ENCODE peak calls at places on chromosome 19, in nine cellular contexts. One of them, this sample, is unnamed.

GRCh38 chr19:42092350-42092749 is 16.4 kb downstream of the ZNF574 start:
- DNase-seq in glutamatergic neuron: no peak
- DNase-seq in endothelial cell: peak; percentile 60
- DNase-seq in globus pallidus: no peak
- DNase-seq in NCI-H345: peak; percentile 36
- DNase-seq in HS-27A: no peak
- DNase-seq in M059J: peak; percentile 61
- DNase-seq in stimulated activated CD4-positive, alpha-beta T cell treated with anti-CD3 and anti-CD28 coated beads, Interleukin-2, amount 100 ng/mL, for 48 hours: peak; percentile 24
- DNase-seq in progenitor cell of endocrine pancreas: no peak
- DNase-seq in this sample: no peak

GRCh38 chr19:57338798-57339378 is 12.2 kb upstream of the ZNF304 start:
- DNase-seq in M059J: peak; percentile 52
- DNase-seq in endothelial cell: no peak
- DNase-seq in HS-27A: no peak
- DNase-seq in stimulated activated CD4-positive, alpha-beta T cell treated with anti-CD3 and anti-CD28 coated beads, Interleukin-2, amount 100 ng/mL, for 48 hours: no peak
- DNase-seq in progenitor cell of endocrine pancreas: no peak
- DNase-seq in globus pallidus: no peak
- DNase-seq in NCI-H345: no peak
- DNase-seq in glutamatergic neuron: no peak
- DNase-seq in this sample: no peak

GRCh38 chr19:6602729-6603114 is 11.8 kb upstream of the CD70 start:
- DNase-seq in NCI-H345: no peak
- DNase-seq in endothelial cell: no peak
- DNase-seq in M059J: no peak
- DNase-seq in glutamatergic neuron: no peak
- DNase-seq in globus pallidus: no peak
- DNase-seq in stimulated activated CD4-positive, alpha-beta T cell treated with anti-CD3 and anti-CD28 coated beads, Interleukin-2, amount 100 ng/mL, for 48 hours: no peak
- DNase-seq in progenitor cell of endocrine pancreas: no peak
- DNase-seq in HS-27A: no peak
- DNase-seq in this sample: no peak

GRCh38 chr19:33486936-33487793 is 34.4 kb downstream of the PEPD start:
- DNase-seq in stimulated activated CD4-positive, alpha-beta T cell treated with anti-CD3 and anti-CD28 coated beads, Interleukin-2, amount 100 ng/mL, for 48 hours: no peak
- DNase-seq in globus pallidus: no peak
- DNase-seq in progenitor cell of endocrine pancreas: no peak
- DNase-seq in NCI-H345: no peak
- DNase-seq in HS-27A: no peak
- DNase-seq in M059J: no peak
- DNase-seq in glutamatergic neuron: no peak
- DNase-seq in endothelial cell: no peak
- DNase-seq in this sample: peak; percentile 59

GRCh38 chr19:784541-784940 is 12.7 kb upstream of the PTBP1 start:
- DNase-seq in endothelial cell: no peak
- DNase-seq in glutamatergic neuron: no peak
- DNase-seq in NCI-H345: no peak
- DNase-seq in M059J: no peak
- DNase-seq in globus pallidus: no peak
- DNase-seq in HS-27A: no peak
- DNase-seq in progenitor cell of endocrine pancreas: no peak
- DNase-seq in stimulated activated CD4-positive, alpha-beta T cell treated with anti-CD3 and anti-CD28 coated beads, Interleukin-2, amount 100 ng/mL, for 48 hours: no peak
- DNase-seq in this sample: no peak

GRCh38 chr19:5253403-5254110 is 87.1 kb downstream of the PTPRS start:
- DNase-seq in stimulated activated CD4-positive, alpha-beta T cell treated with anti-CD3 and anti-CD28 coated beads, Interleukin-2, amount 100 ng/mL, for 48 hours: no peak
- DNase-seq in endothelial cell: no peak
- DNase-seq in NCI-H345: no peak
- DNase-seq in globus pallidus: no peak
- DNase-seq in M059J: no peak
- DNase-seq in HS-27A: no peak
- DNase-seq in glutamatergic neuron: no peak
- DNase-seq in progenitor cell of endocrine pancreas: no peak
- DNase-seq in this sample: no peak

GRCh38 chr19:55493052-55493649 is 4.9 kb downstream of the SSC5D start:
- DNase-seq in M059J: peak; percentile 73
- DNase-seq in globus pallidus: no peak
- DNase-seq in NCI-H345: no peak
- DNase-seq in progenitor cell of endocrine pancreas: no peak
- DNase-seq in stimulated activated CD4-positive, alpha-beta T cell treated with anti-CD3 and anti-CD28 coated beads, Interleukin-2, amount 100 ng/mL, for 48 hours: no peak
- DNase-seq in glutamatergic neuron: no peak
- DNase-seq in HS-27A: no peak
- DNase-seq in endothelial cell: no peak
- DNase-seq in this sample: no peak

GRCh38 chr19:36488816-36489138 is 584 bp downstream of the ZNF566 start:
- DNase-seq in glutamatergic neuron: peak; percentile 17
- DNase-seq in progenitor cell of endocrine pancreas: no peak
- DNase-seq in HS-27A: peak; percentile 15
- DNase-seq in NCI-H345: peak; percentile 69
- DNase-seq in globus pallidus: no peak
- DNase-seq in stimulated activated CD4-positive, alpha-beta T cell treated with anti-CD3 and anti-CD28 coated beads, Interleukin-2, amount 100 ng/mL, for 48 hours: no peak
- DNase-seq in endothelial cell: no peak
- DNase-seq in M059J: no peak
- DNase-seq in this sample: peak; percentile 64

GRCh38 chr19:55620410-55620809 is 4.0 kb downstream of the ZNF784 start:
- DNase-seq in M059J: no peak
- DNase-seq in progenitor cell of endocrine pancreas: no peak
- DNase-seq in HS-27A: no peak
- DNase-seq in NCI-H345: no peak
- DNase-seq in endothelial cell: no peak
- DNase-seq in glutamatergic neuron: no peak
- DNase-seq in stimulated activated CD4-positive, alpha-beta T cell treated with anti-CD3 and anti-CD28 coated beads, Interleukin-2, amount 100 ng/mL, for 48 hours: no peak
- DNase-seq in globus pallidus: no peak
- DNase-seq in this sample: no peak

GRCh38 chr19:10552596-10553053 is 8.9 kb downstream of the ATG4D start:
- DNase-seq in endothelial cell: no peak
- DNase-seq in glutamatergic neuron: no peak
- DNase-seq in stimulated activated CD4-positive, alpha-beta T cell treated with anti-CD3 and anti-CD28 coated beads, Interleukin-2, amount 100 ng/mL, for 48 hours: no peak
- DNase-seq in NCI-H345: peak; percentile 5
- DNase-seq in progenitor cell of endocrine pancreas: no peak
- DNase-seq in M059J: peak; percentile 49
- DNase-seq in globus pallidus: no peak
- DNase-seq in HS-27A: no peak
- DNase-seq in this sample: no peak

GRCh38 chr19:33471111-33471996 is 50.2 kb downstream of the PEPD start:
- DNase-seq in endothelial cell: no peak
- DNase-seq in M059J: no peak
- DNase-seq in progenitor cell of endocrine pancreas: no peak
- DNase-seq in NCI-H345: no peak
- DNase-seq in HS-27A: no peak
- DNase-seq in glutamatergic neuron: no peak
- DNase-seq in globus pallidus: no peak
- DNase-seq in stimulated activated CD4-positive, alpha-beta T cell treated with anti-CD3 and anti-CD28 coated beads, Interleukin-2, amount 100 ng/mL, for 48 hours: no peak
- DNase-seq in this sample: no peak

GRCh38 chr19:56026769-56027168 is 40.2 kb downstream of the NLRP5 start:
- DNase-seq in glutamatergic neuron: no peak
- DNase-seq in stimulated activated CD4-positive, alpha-beta T cell treated with anti-CD3 and anti-CD28 coated beads, Interleukin-2, amount 100 ng/mL, for 48 hours: no peak
- DNase-seq in NCI-H345: no peak
- DNase-seq in endothelial cell: no peak
- DNase-seq in HS-27A: no peak
- DNase-seq in globus pallidus: no peak
- DNase-seq in M059J: no peak
- DNase-seq in progenitor cell of endocrine pancreas: no peak
- DNase-seq in this sample: no peak

GRCh38 chr19:15324791-15325519 is 7.4 kb downstream of the BRD4 start:
- DNase-seq in HS-27A: no peak
- DNase-seq in M059J: no peak
- DNase-seq in progenitor cell of endocrine pancreas: no peak
- DNase-seq in stimulated activated CD4-positive, alpha-beta T cell treated with anti-CD3 and anti-CD28 coated beads, Interleukin-2, amount 100 ng/mL, for 48 hours: no peak
- DNase-seq in NCI-H345: no peak
- DNase-seq in endothelial cell: no peak
- DNase-seq in glutamatergic neuron: no peak
- DNase-seq in globus pallidus: no peak
- DNase-seq in this sample: no peak

GRCh38 chr19:40686882-40687524 is 3.4 kb downstream of the NUMBL start:
- DNase-seq in globus pallidus: no peak
- DNase-seq in HS-27A: no peak
- DNase-seq in glutamatergic neuron: no peak
- DNase-seq in stimulated activated CD4-positive, alpha-beta T cell treated with anti-CD3 and anti-CD28 coated beads, Interleukin-2, amount 100 ng/mL, for 48 hours: no peak
- DNase-seq in endothelial cell: no peak
- DNase-seq in progenitor cell of endocrine pancreas: no peak
- DNase-seq in M059J: no peak
- DNase-seq in NCI-H345: peak; percentile 19
- DNase-seq in this sample: no peak

GRCh38 chr19:16200038-16200775 is 2.5 kb downstream of the AP1M1 start:
- DNase-seq in stimulated activated CD4-positive, alpha-beta T cell treated with anti-CD3 and anti-CD28 coated beads, Interleukin-2, amount 100 ng/mL, for 48 hours: no peak
- DNase-seq in M059J: no peak
- DNase-seq in NCI-H345: no peak
- DNase-seq in progenitor cell of endocrine pancreas: no peak
- DNase-seq in HS-27A: no peak
- DNase-seq in glutamatergic neuron: no peak
- DNase-seq in endothelial cell: no peak
- DNase-seq in globus pallidus: no peak
- DNase-seq in this sample: no peak

GRCh38 chr19:20197747-20198146 is 30.7 kb downstream of the ZNF486 start:
- DNase-seq in NCI-H345: no peak
- DNase-seq in endothelial cell: no peak
- DNase-seq in glutamatergic neuron: no peak
- DNase-seq in progenitor cell of endocrine pancreas: no peak
- DNase-seq in stimulated activated CD4-positive, alpha-beta T cell treated with anti-CD3 and anti-CD28 coated beads, Interleukin-2, amount 100 ng/mL, for 48 hours: no peak
- DNase-seq in M059J: no peak
- DNase-seq in HS-27A: no peak
- DNase-seq in globus pallidus: no peak
- DNase-seq in this sample: no peak

GRCh38 chr19:48102870-48103751 is 7.5 kb downstream of the PLA2G4C start:
- DNase-seq in glutamatergic neuron: peak; percentile 33
- DNase-seq in HS-27A: no peak
- DNase-seq in globus pallidus: no peak
- DNase-seq in progenitor cell of endocrine pancreas: peak; percentile 17
- DNase-seq in M059J: peak; percentile 59
- DNase-seq in stimulated activated CD4-positive, alpha-beta T cell treated with anti-CD3 and anti-CD28 coated beads, Interleukin-2, amount 100 ng/mL, for 48 hours: peak; percentile 45
- DNase-seq in endothelial cell: peak; percentile 71
- DNase-seq in NCI-H345: no peak
- DNase-seq in this sample: no peak

GRCh38 chr19:32558607-32559228 is 22.3 kb upstream of the PDCD5 start:
- DNase-seq in stimulated activated CD4-positive, alpha-beta T cell treated with anti-CD3 and anti-CD28 coated beads, Interleukin-2, amount 100 ng/mL, for 48 hours: no peak
- DNase-seq in M059J: peak; percentile 27
- DNase-seq in NCI-H345: no peak
- DNase-seq in HS-27A: no peak
- DNase-seq in globus pallidus: no peak
- DNase-seq in endothelial cell: peak; percentile 13
- DNase-seq in progenitor cell of endocrine pancreas: no peak
- DNase-seq in glutamatergic neuron: no peak
- DNase-seq in this sample: no peak

GRCh38 chr19:38638461-38638860 is 9.0 kb upstream of the ACTN4 start:
- DNase-seq in progenitor cell of endocrine pancreas: no peak
- DNase-seq in globus pallidus: no peak
- DNase-seq in NCI-H345: no peak
- DNase-seq in glutamatergic neuron: no peak
- DNase-seq in stimulated activated CD4-positive, alpha-beta T cell treated with anti-CD3 and anti-CD28 coated beads, Interleukin-2, amount 100 ng/mL, for 48 hours: no peak
- DNase-seq in M059J: no peak
- DNase-seq in HS-27A: no peak
- DNase-seq in endothelial cell: no peak
- DNase-seq in this sample: no peak

GRCh38 chr19:4870025-4870700 is 2.7 kb upstream of the PLIN3 start:
- DNase-seq in NCI-H345: no peak
- DNase-seq in glutamatergic neuron: no peak
- DNase-seq in HS-27A: peak; percentile 77
- DNase-seq in M059J: peak; percentile 99
- DNase-seq in globus pallidus: no peak
- DNase-seq in progenitor cell of endocrine pancreas: no peak
- DNase-seq in stimulated activated CD4-positive, alpha-beta T cell treated with anti-CD3 and anti-CD28 coated beads, Interleukin-2, amount 100 ng/mL, for 48 hours: no peak
- DNase-seq in endothelial cell: no peak
- DNase-seq in this sample: no peak

GRCh38 chr19:48745208-48745995 is 1.3 kb downstream of the IZUMO1 start:
- DNase-seq in progenitor cell of endocrine pancreas: no peak
- DNase-seq in globus pallidus: peak; percentile 79
- DNase-seq in HS-27A: peak; percentile 55
- DNase-seq in stimulated activated CD4-positive, alpha-beta T cell treated with anti-CD3 and anti-CD28 coated beads, Interleukin-2, amount 100 ng/mL, for 48 hours: peak; percentile 49
- DNase-seq in glutamatergic neuron: peak; percentile 64
- DNase-seq in endothelial cell: peak; percentile 60
- DNase-seq in M059J: peak; percentile 67
- DNase-seq in NCI-H345: peak; percentile 33
- DNase-seq in this sample: peak; percentile 89

GRCh38 chr19:48448563-48448962 is 2.8 kb downstream of the GRWD1 start:
- DNase-seq in endothelial cell: no peak
- DNase-seq in globus pallidus: no peak
- DNase-seq in NCI-H345: no peak
- DNase-seq in M059J: no peak
- DNase-seq in HS-27A: no peak
- DNase-seq in stimulated activated CD4-positive, alpha-beta T cell treated with anti-CD3 and anti-CD28 coated beads, Interleukin-2, amount 100 ng/mL, for 48 hours: no peak
- DNase-seq in glutamatergic neuron: no peak
- DNase-seq in progenitor cell of endocrine pancreas: no peak
- DNase-seq in this sample: no peak

GRCh38 chr19:21856751-21857150 is 20.8 kb upstream of the ZNF43 start:
- DNase-seq in M059J: no peak
- DNase-seq in HS-27A: no peak
- DNase-seq in stimulated activated CD4-positive, alpha-beta T cell treated with anti-CD3 and anti-CD28 coated beads, Interleukin-2, amount 100 ng/mL, for 48 hours: no peak
- DNase-seq in globus pallidus: no peak
- DNase-seq in NCI-H345: no peak
- DNase-seq in progenitor cell of endocrine pancreas: no peak
- DNase-seq in endothelial cell: no peak
- DNase-seq in glutamatergic neuron: no peak
- DNase-seq in this sample: no peak

GRCh38 chr19:55472463-55472862 is 4.0 kb upstream of the ZNF628 start:
- DNase-seq in stimulated activated CD4-positive, alpha-beta T cell treated with anti-CD3 and anti-CD28 coated beads, Interleukin-2, amount 100 ng/mL, for 48 hours: no peak
- DNase-seq in M059J: peak; percentile 89
- DNase-seq in HS-27A: no peak
- DNase-seq in NCI-H345: no peak
- DNase-seq in glutamatergic neuron: no peak
- DNase-seq in progenitor cell of endocrine pancreas: no peak
- DNase-seq in endothelial cell: no peak
- DNase-seq in globus pallidus: no peak
- DNase-seq in this sample: no peak

GRCh38 chr19:38617764-38618589 is at the start of gene MAP4K1:
- DNase-seq in glutamatergic neuron: no peak
- DNase-seq in globus pallidus: peak; percentile 19
- DNase-seq in stimulated activated CD4-positive, alpha-beta T cell treated with anti-CD3 and anti-CD28 coated beads, Interleukin-2, amount 100 ng/mL, for 48 hours: peak; percentile 55
- DNase-seq in endothelial cell: no peak
- DNase-seq in NCI-H345: peak; percentile 85
- DNase-seq in progenitor cell of endocrine pancreas: no peak
- DNase-seq in HS-27A: no peak
- DNase-seq in M059J: no peak
- DNase-seq in this sample: peak; percentile 49

GRCh38 chr19:42567567-42567966 is 27.2 kb downstream of the CEACAM8 start:
- DNase-seq in endothelial cell: no peak
- DNase-seq in progenitor cell of endocrine pancreas: no peak
- DNase-seq in stimulated activated CD4-positive, alpha-beta T cell treated with anti-CD3 and anti-CD28 coated beads, Interleukin-2, amount 100 ng/mL, for 48 hours: no peak
- DNase-seq in globus pallidus: no peak
- DNase-seq in NCI-H345: no peak
- DNase-seq in M059J: no peak
- DNase-seq in HS-27A: no peak
- DNase-seq in glutamatergic neuron: no peak
- DNase-seq in this sample: no peak

GRCh38 chr19:42468273-42468796 is 25.6 kb upstream of the CXCL17 start:
- DNase-seq in M059J: peak; percentile 90
- DNase-seq in globus pallidus: no peak
- DNase-seq in NCI-H345: no peak
- DNase-seq in endothelial cell: no peak
- DNase-seq in HS-27A: peak; percentile 86
- DNase-seq in progenitor cell of endocrine pancreas: no peak
- DNase-seq in glutamatergic neuron: peak; percentile 17
- DNase-seq in stimulated activated CD4-positive, alpha-beta T cell treated with anti-CD3 and anti-CD28 coated beads, Interleukin-2, amount 100 ng/mL, for 48 hours: no peak
- DNase-seq in this sample: no peak

GRCh38 chr19:46351241-46352041 is 4.6 kb downstream of the PPP5C start:
- DNase-seq in NCI-H345: no peak
- DNase-seq in HS-27A: peak; percentile 94
- DNase-seq in globus pallidus: no peak
- DNase-seq in progenitor cell of endocrine pancreas: no peak
- DNase-seq in endothelial cell: no peak
- DNase-seq in M059J: peak; percentile 42
- DNase-seq in stimulated activated CD4-positive, alpha-beta T cell treated with anti-CD3 and anti-CD28 coated beads, Interleukin-2, amount 100 ng/mL, for 48 hours: no peak
- DNase-seq in glutamatergic neuron: no peak
- DNase-seq in this sample: no peak

GRCh38 chr19:10113592-10113963 is 2.1 kb downstream of the P2RY11 start:
- DNase-seq in NCI-H345: no peak
- DNase-seq in HS-27A: no peak
- DNase-seq in progenitor cell of endocrine pancreas: no peak
- DNase-seq in globus pallidus: no peak
- DNase-seq in M059J: no peak
- DNase-seq in endothelial cell: no peak
- DNase-seq in glutamatergic neuron: no peak
- DNase-seq in stimulated activated CD4-positive, alpha-beta T cell treated with anti-CD3 and anti-CD28 coated beads, Interleukin-2, amount 100 ng/mL, for 48 hours: no peak
- DNase-seq in this sample: no peak

GRCh38 chr19:54312436-54313362 is at the start of gene LILRA5:
- DNase-seq in endothelial cell: no peak
- DNase-seq in globus pallidus: no peak
- DNase-seq in NCI-H345: no peak
- DNase-seq in HS-27A: no peak
- DNase-seq in progenitor cell of endocrine pancreas: no peak
- DNase-seq in stimulated activated CD4-positive, alpha-beta T cell treated with anti-CD3 and anti-CD28 coated beads, Interleukin-2, amount 100 ng/mL, for 48 hours: no peak
- DNase-seq in M059J: no peak
- DNase-seq in glutamatergic neuron: no peak
- DNase-seq in this sample: peak; percentile 36

GRCh38 chr19:46383846-46384245 is 29.5 kb downstream of the CCDC8 start:
- DNase-seq in glutamatergic neuron: no peak
- DNase-seq in NCI-H345: no peak
- DNase-seq in endothelial cell: no peak
- DNase-seq in M059J: no peak
- DNase-seq in progenitor cell of endocrine pancreas: no peak
- DNase-seq in stimulated activated CD4-positive, alpha-beta T cell treated with anti-CD3 and anti-CD28 coated beads, Interleukin-2, amount 100 ng/mL, for 48 hours: no peak
- DNase-seq in HS-27A: no peak
- DNase-seq in globus pallidus: no peak
- DNase-seq in this sample: no peak

This sample was measured in Ammon's horn.